ENCODE peak calls at places on chromosomes 11 and 22, in six cellular contexts. Z is right lobe of liver, O is stomach, W is heart left ventricle, D is spleen, V is hepatocyte. R is an unnamed sample. For H3K36me3, the result is how much of the 10 kb centered on the place peaks cover.

GRCh38 chr11:129930306-129930705 is 34.9 kb upstream of the NFRKB start:
- DNase-seq in Z (no peak), O (no peak), W (no peak), D (no peak), V (peak), R (peak)

GRCh38 chr22:26918236-26918635 is 260.8 kb downstream of the MIAT start:
- DNase-seq in Z (no peak), O (no peak), W (no peak), D (no peak), V (no peak), R (no peak)

GRCh38 chr11:9263840-9264380 is 1.2 kb downstream of the DENND5A start:
- DNase-seq in Z (no peak), O (no peak), W (no peak), D (no peak), V (no peak), R (no peak)

GRCh38 chr11:93686226-93686625 is 24.7 kb downstream of the CEP295 start:
- DNase-seq in Z (no peak), O (no peak), W (no peak), D (no peak), V (no peak), R (no peak)

GRCh38 chr11:9895016-9895415 is 231.1 kb downstream of the SWAP70 start:
- DNase-seq in Z (no peak), O (no peak), W (no peak), D (no peak), V (no peak), R (no peak)

GRCh38 chr22:25282671-25283561 is 63.5 kb downstream of the CRYBB2 start:
- DNase-seq in Z (no peak), O (no peak), W (peak), D (no peak), V (peak), R (no peak)

GRCh38 chr11:122661182-122661945 is 5.8 kb downstream of the UBASH3B start:
- DNase-seq in Z (no peak), O (no peak), W (no peak), D (no peak), V (no peak), R (no peak)

GRCh38 chr11:114440971-114441810 is 1.9 kb downstream of the REXO2 start:
- DNase-seq in Z (no peak), O (no peak), W (no peak), D (no peak), V (no peak), R (no peak)

GRCh38 chr11:130762342-130763037 is 153.8 kb downstream of the SNX19 start:
- DNase-seq in Z (no peak), O (peak), W (no peak), D (no peak), V (no peak), R (no peak)

GRCh38 chr11:47918882-47919495 is 61.4 kb upstream of the PTPRJ start:
- DNase-seq in Z (no peak), O (no peak), W (no peak), D (peak), V (no peak), R (no peak)

GRCh38 chr11:88104408-88104807 is 70.8 kb downstream of the RAB38 start:
- DNase-seq in Z (no peak), O (no peak), W (no peak), D (no peak), V (peak), R (no peak)

GRCh38 chr11:122220321-122220720 is 104.3 kb upstream of the BLID start:
- DNase-seq in Z (no peak), O (no peak), W (no peak), D (no peak), V (no peak), R (no peak)

GRCh38 chr11:89604281-89604680 is 105.8 kb upstream of the TRIM77 start:
- DNase-seq in Z (no peak), O (no peak), W (no peak), D (no peak), V (no peak), R (no peak)

GRCh38 chr11:94379619-94380018 is 21.6 kb downstream of the GPR83 start:
- DNase-seq in Z (no peak), O (no peak), W (peak), D (no peak), V (no peak), R (no peak)

GRCh38 chr11:64739871-64740270 is 4.1 kb downstream of the RASGRP2 start:
- DNase-seq in Z (no peak), O (no peak), W (no peak), D (peak), V (no peak), R (no peak)

GRCh38 chr11:117717485-117718314 is 79.3 kb downstream of the DSCAML1 start:
- DNase-seq in Z (no peak), O (peak), W (peak), D (no peak), V (peak), R (no peak)

GRCh38 chr11:57150454-57150917 is 31.3 kb upstream of the LRRC55 start:
- DNase-seq in Z (no peak), O (no peak), W (no peak), D (no peak), V (peak), R (no peak)

GRCh38 chr11:69512790-69513189 is 31.3 kb downstream of the LINC01488 start:
- DNase-seq in Z (no peak), O (no peak), W (no peak), D (peak), V (no peak), R (no peak)

GRCh38 chr22:21690401-21690801 is 24.6 kb downstream of the PPIL2 start:
- DNase-seq in Z (no peak), O (no peak), W (no peak), D (no peak), V (no peak), R (no peak)

GRCh38 chr11:63838150-63838681 is 694 bp upstream of the MARK2 start:
- DNase-seq in Z (peak), O (no peak), W (no peak), D (peak), V (no peak), R (no peak)

GRCh38 chr11:10657308-10658271 is 36.0 kb downstream of the IRAG1 start:
- DNase-seq in Z (no peak), O (no peak), W (no peak), D (no peak), V (peak), R (no peak)

GRCh38 chr11:4388221-4388620 is 5.3 kb downstream of the TRIM21 start:
- DNase-seq in Z (no peak), O (no peak), W (no peak), D (no peak), V (no peak), R (no peak)

DNA sequence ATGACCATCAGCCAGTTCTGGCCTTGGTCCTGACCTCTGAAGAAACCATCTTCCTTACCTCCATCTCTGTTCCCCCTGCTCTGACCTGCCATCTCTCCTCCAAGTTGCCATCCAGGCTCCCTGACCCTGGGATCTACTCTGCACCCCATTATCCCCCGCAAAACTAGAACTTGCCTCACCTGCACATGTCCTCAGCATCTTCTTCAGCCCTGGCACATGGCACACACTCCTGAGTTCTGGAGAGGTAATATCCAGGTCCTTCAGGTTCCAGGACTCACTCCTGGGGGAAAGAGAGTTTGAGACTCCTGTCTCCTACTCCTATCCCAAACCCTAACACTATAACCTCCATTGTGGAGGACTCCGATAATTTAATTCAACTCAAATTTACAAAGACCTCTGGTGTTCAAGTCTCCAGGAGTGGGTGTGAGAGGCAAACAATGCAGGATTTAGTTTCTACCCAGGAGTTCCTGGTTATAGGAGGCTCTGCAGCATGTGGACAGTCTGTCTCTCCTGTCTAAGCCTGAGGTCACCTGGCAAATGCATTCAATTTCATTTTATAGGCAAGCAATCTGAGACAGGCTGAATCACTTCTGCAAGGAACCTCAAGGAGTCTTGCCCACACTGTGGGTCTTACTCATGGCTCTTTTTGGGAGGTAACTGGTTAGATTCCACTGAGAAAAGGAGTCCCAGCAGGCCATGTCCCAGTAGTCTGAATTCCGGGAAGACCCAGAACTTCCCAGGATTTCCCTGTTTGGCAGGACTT is 7.3 kb downstream of the TRIM21 start:
- DNase-seq in Z (no peak), O (no peak), W (no peak), D (no peak), V (no peak), R (no peak)
- H3K36me3 ChIP-seq in Z (under half), O (half or more), W (half or more), D (half or more), V (under half), R (under half)

GRCh38 chr22:32796865-32797573 is 4.5 kb upstream of the TIMP3 start:
- DNase-seq in Z (peak), O (peak), W (peak), D (peak), V (peak), R (no peak)
- TF ChIP-seq CTCF in Z (peak), O (no peak), W (peak), D (peak), V (peak), R (peak)

GRCh38 chr11:22666700-22667439 is 459 bp downstream of the GAS2 start:
- DNase-seq in Z (peak), O (peak), W (peak), D (peak), V (peak), R (no peak)
- H3K4me3 ChIP-seq in Z (peak), O (peak), W (peak), D (no peak), V (peak), R (peak)

GRCh38 chr11:13354335-13354734 is 76.7 kb downstream of the BMAL1 start:
- DNase-seq in Z (no peak), O (no peak), W (no peak), D (no peak), V (no peak), R (no peak)

GRCh38 chr11:13355191-13355590 is 77.6 kb downstream of the BMAL1 start:
- DNase-seq in Z (no peak), O (no peak), W (no peak), D (no peak), V (no peak), R (no peak)

GRCh38 chr11:13358871-13359270 is 81.3 kb downstream of the BMAL1 start:
- DNase-seq in Z (no peak), O (no peak), W (no peak), D (no peak), V (no peak), R (no peak)

GRCh38 chr11:13352711-13353110 is 75.1 kb downstream of the BMAL1 start:
- DNase-seq in Z (no peak), O (no peak), W (no peak), D (no peak), V (no peak), R (no peak)

DNA sequence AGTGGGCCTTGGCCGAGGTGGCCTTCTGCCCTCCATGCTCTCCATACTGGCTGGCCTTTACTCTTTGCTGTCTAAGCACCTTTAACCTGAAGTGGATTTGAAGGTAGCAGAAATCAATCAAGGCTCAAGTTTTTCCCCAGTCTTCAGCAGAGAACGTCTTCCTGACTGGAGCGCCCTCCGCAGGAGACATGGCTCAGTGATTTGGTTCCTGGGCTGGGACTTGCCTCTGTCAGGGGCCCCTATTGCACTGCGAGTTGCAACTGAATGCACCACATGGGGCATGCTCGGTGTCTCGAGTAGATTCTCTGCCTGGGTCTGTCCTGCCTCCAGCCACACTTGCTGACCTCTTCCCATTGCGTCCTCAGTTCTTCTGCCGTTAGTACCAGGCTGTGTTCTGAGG is 79.6 kb downstream of the BMAL1 start:
- DNase-seq in Z (no peak), O (no peak), W (no peak), D (no peak), V (no peak), R (no peak)
- H3K36me3 ChIP-seq in Z (half or more), O (half or more), W (half or more), D (half or more), V (under half), R (under half)

GRCh38 chr11:2699531-2700414 is at the start of gene KCNQ1OT1:
- DNase-seq in Z (peak), O (peak), W (peak), D (peak), V (peak), R (peak)
- TF ChIP-seq CTCF in Z (no peak), O (no peak), W (no peak), D (no peak), V (no peak), R (no peak)

GRCh38 chr11:116207349-116207748 is 565.4 kb downstream of the BUD13 start:
- DNase-seq in Z (no peak), O (no peak), W (no peak), D (no peak), V (peak), R (no peak)
- H3K4me3 ChIP-seq in Z (no peak), O (no peak), W (no peak), D (no peak), V (no peak), R (no peak)